ENCODE peak calls at places on chromosomes 3 and 15, in five cellular contexts. One of them, this sample, is unnamed.

GRCh38 chr15:42273900-42274692 is 863 bp upstream of the TMEM87A start:
- DNase-seq in heart left ventricle: peak; percentile 70
- DNase-seq in GM13977: peak; percentile 42
- DNase-seq in NCI-H510A treated with DMSO at 0.1 percent for 48 hours: peak; percentile 65
- DNase-seq in activated CD4-positive, alpha-beta T cell treated with anti-CD3 and anti-CD28 coated beads for 24 hours: peak; percentile 41
- DNase-seq in this sample: peak; percentile 53

GRCh38 chr3:134077649-134078081 is 47.9 kb upstream of the SLCO2A1 start:
- DNase-seq in heart left ventricle: no peak
- DNase-seq in GM13977: no peak
- DNase-seq in NCI-H510A treated with DMSO at 0.1 percent for 48 hours: no peak
- DNase-seq in activated CD4-positive, alpha-beta T cell treated with anti-CD3 and anti-CD28 coated beads for 24 hours: no peak
- DNase-seq in this sample: no peak

GRCh38 chr3:128316456-128316855 is 150.2 kb downstream of the DNAJB8 start:
- DNase-seq in heart left ventricle: no peak
- DNase-seq in GM13977: no peak
- DNase-seq in NCI-H510A treated with DMSO at 0.1 percent for 48 hours: no peak
- DNase-seq in activated CD4-positive, alpha-beta T cell treated with anti-CD3 and anti-CD28 coated beads for 24 hours: peak; percentile 23
- DNase-seq in this sample: no peak

GRCh38 chr3:194730369-194730768 is 44.7 kb downstream of the FAM43A start:
- DNase-seq in heart left ventricle: no peak
- DNase-seq in GM13977: no peak
- DNase-seq in NCI-H510A treated with DMSO at 0.1 percent for 48 hours: peak; percentile 94
- DNase-seq in activated CD4-positive, alpha-beta T cell treated with anti-CD3 and anti-CD28 coated beads for 24 hours: no peak
- DNase-seq in this sample: peak; percentile 53

GRCh38 chr3:168885028-168885427 is 778.5 kb downstream of the MECOM start:
- DNase-seq in heart left ventricle: no peak
- DNase-seq in GM13977: no peak
- DNase-seq in NCI-H510A treated with DMSO at 0.1 percent for 48 hours: no peak
- DNase-seq in activated CD4-positive, alpha-beta T cell treated with anti-CD3 and anti-CD28 coated beads for 24 hours: no peak
- DNase-seq in this sample: no peak

GRCh38 chr15:76217029-76217866 is 94.0 kb downstream of the ETFA start:
- DNase-seq in heart left ventricle: no peak
- DNase-seq in GM13977: no peak
- DNase-seq in NCI-H510A treated with DMSO at 0.1 percent for 48 hours: no peak
- DNase-seq in activated CD4-positive, alpha-beta T cell treated with anti-CD3 and anti-CD28 coated beads for 24 hours: no peak
- DNase-seq in this sample: no peak

GRCh38 chr3:152556731-152557254 is 278.1 kb upstream of the P2RY1 start:
- DNase-seq in heart left ventricle: peak; percentile 62
- DNase-seq in GM13977: peak; percentile 39
- DNase-seq in NCI-H510A treated with DMSO at 0.1 percent for 48 hours: no peak
- DNase-seq in activated CD4-positive, alpha-beta T cell treated with anti-CD3 and anti-CD28 coated beads for 24 hours: no peak
- DNase-seq in this sample: no peak

GRCh38 chr15:59691194-59691805 is 2.2 kb upstream of the BNIP2 start:
- DNase-seq in heart left ventricle: no peak
- DNase-seq in GM13977: peak; percentile 43
- DNase-seq in NCI-H510A treated with DMSO at 0.1 percent for 48 hours: peak; percentile 51
- DNase-seq in activated CD4-positive, alpha-beta T cell treated with anti-CD3 and anti-CD28 coated beads for 24 hours: no peak
- DNase-seq in this sample: peak; percentile 63

GRCh38 chr3:160035757-160036156 is 47.1 kb downstream of the IL12A start:
- DNase-seq in heart left ventricle: no peak
- DNase-seq in GM13977: no peak
- DNase-seq in NCI-H510A treated with DMSO at 0.1 percent for 48 hours: no peak
- DNase-seq in activated CD4-positive, alpha-beta T cell treated with anti-CD3 and anti-CD28 coated beads for 24 hours: no peak
- DNase-seq in this sample: no peak

GRCh38 chr15:66016199-66016598 is 146.9 kb downstream of the RAB11A start:
- DNase-seq in heart left ventricle: no peak
- DNase-seq in GM13977: no peak
- DNase-seq in NCI-H510A treated with DMSO at 0.1 percent for 48 hours: no peak
- DNase-seq in activated CD4-positive, alpha-beta T cell treated with anti-CD3 and anti-CD28 coated beads for 24 hours: no peak
- DNase-seq in this sample: no peak

This sample was measured in body of pancreas.